ENCODE peak calls at places on chromosomes 1 and 21, in six cellular contexts. A is OCI-LY7, X is NCI-H510A, E is NCI-H2171 treated with DMSO at 0.1 percent for 48 hours, R is SK-MEL-5, N is mucosa of gallbladder. W is an unnamed sample.
A peak's percentile ranks its signal among the peaks of the same experiment; 100 is the strongest.

GRCh38 chr1:244461254-244462071 is at the start of gene CATSPERE:
- DNase-seq in X (peak; percentile 68), A (peak; percentile 72), R (peak; percentile 83), N (peak; percentile 85), E (peak; percentile 89), W (peak; percentile 76)

GRCh38 chr1:216532399-216532798 is 109.2 kb upstream of the USH2A start:
- DNase-seq in X (no peak), N (no peak), R (no peak), A (no peak), E (no peak), W (no peak)

GRCh38 chr1:162310337-162310736 is 66.3 kb downstream of the SPATA46 start:
- DNase-seq in E (no peak), R (peak; percentile 31), A (no peak), X (no peak), N (no peak), W (peak; percentile 98)

GRCh38 chr1:226481133-226481532 is 67.4 kb upstream of the STUM start:
- DNase-seq in N (no peak), X (no peak), R (no peak), A (no peak), E (no peak), W (no peak)

GRCh38 chr1:11350265-11350664 is 77.3 kb downstream of the UBIAD1 start:
- DNase-seq in X (no peak), R (no peak), E (no peak), A (no peak), N (no peak), W (peak; percentile 89)

GRCh38 chr1:156001682-156002171 is 19.0 kb downstream of the SSR2 start:
- DNase-seq in R (no peak), A (no peak), N (no peak), X (no peak), E (no peak), W (no peak)

GRCh38 chr1:3907031-3907534 is 7.0 kb upstream of the C1orf174 start:
- DNase-seq in A (peak; percentile 77), X (no peak), E (no peak), N (no peak), R (peak; percentile 57), W (peak; percentile 40)

GRCh38 chr1:65412984-65413375 is 7.5 kb upstream of the LEPR start:
- DNase-seq in N (no peak), X (no peak), E (no peak), R (no peak), A (no peak), W (no peak)

GRCh38 chr1:77489910-77490309 is 192.5 kb downstream of the ZZZ3 start:
- DNase-seq in N (no peak), X (no peak), A (no peak), R (no peak), E (no peak), W (no peak)

GRCh38 chr21:46080171-46081021 is 17.5 kb upstream of the COL6A2 start:
- DNase-seq in N (peak; percentile 25), X (no peak), R (no peak), A (no peak), E (no peak), W (no peak)

GRCh38 chr1:1272341-1273151 is 1.1 kb downstream of the UBE2J2 start:
- DNase-seq in R (no peak), A (peak; percentile 54), X (peak; percentile 96), N (peak; percentile 72), E (no peak), W (no peak)